ENCODE peak calls at places on chromosomes 12 and 14, in five cellular contexts. A is gastrocnemius medialis, I is ovary, Y is lung, G is A673. U is an unnamed sample.

GRCh38 chr14:69796797-69797500 is at the start of gene SLC10A1:
- DNase-seq in A (no peak), G (no peak), I (no peak), Y (no peak), U (no peak)

GRCh38 chr14:89986475-89986874 is 30.7 kb downstream of the TDP1 start:
- DNase-seq in Y (no peak), A (no peak), I (no peak), G (no peak), U (no peak)

GRCh38 chr12:124837958-124838803 is 25.5 kb downstream of the SCARB1 start:
- DNase-seq in Y (peak; percentile 34), G (peak; percentile 63), A (peak; percentile 95), I (peak; percentile 91), U (peak; percentile 93)

GRCh38 chr12:87827638-87828264 is 201.4 kb downstream of the C12orf50 start:
- DNase-seq in A (no peak), I (no peak), Y (no peak), G (peak; percentile 45), U (no peak)

GRCh38 chr14:32602699-32603098 is 273.6 kb downstream of the AKAP6 start:
- DNase-seq in I (no peak), G (no peak), Y (no peak), A (no peak), U (no peak)

GRCh38 chr12:99259040-99259934 is 388.3 kb upstream of the GARIN6 start:
- DNase-seq in Y (no peak), A (no peak), I (no peak), G (peak; percentile 81), U (no peak)

GRCh38 chr12:117457189-117457588 is 95.8 kb upstream of the NOS1 start:
- DNase-seq in Y (no peak), G (no peak), I (no peak), A (peak; percentile 58), U (no peak)

GRCh38 chr14:94748667-94749347 is 21.1 kb downstream of the GSC start:
- DNase-seq in G (peak; percentile 44), I (no peak), Y (no peak), A (no peak), U (no peak)

GRCh38 chr12:95548056-95548538 is 3.2 kb downstream of the USP44 start:
- DNase-seq in I (peak; percentile 46), G (peak; percentile 53), Y (peak; percentile 30), A (no peak), U (no peak)

GRCh38 chr12:84375472-84375871 is 537.1 kb downstream of the SLC6A15 start:
- DNase-seq in I (no peak), A (no peak), Y (no peak), G (no peak), U (no peak)

GRCh38 chr14:93962701-93963601 is 13.4 kb downstream of the ASB2 start:
- DNase-seq in G (no peak), A (peak; percentile 86), I (no peak), Y (no peak), U (peak; percentile 80)

GRCh38 chr14:53023325-53023724 is 72.5 kb upstream of the FERMT2 start:
- DNase-seq in Y (no peak), G (no peak), I (no peak), A (no peak), U (no peak)

GRCh38 chr12:119006749-119007148 is 25.4 kb downstream of the SRRM4 start:
- DNase-seq in Y (no peak), G (no peak), A (no peak), I (no peak), U (no peak)

GRCh38 chr14:61537567-61538463 is 157.5 kb upstream of the HIF1A start:
- DNase-seq in A (no peak), I (no peak), Y (peak; percentile 73), G (no peak), U (no peak)

GRCh38 chr12:87303396-87304012 is 725.7 kb downstream of the C12orf50 start:
- DNase-seq in I (no peak), A (no peak), Y (no peak), G (no peak), U (no peak)

GRCh38 chr12:6872073-6873048 is 742 bp downstream of the SPSB2 start:
- DNase-seq in G (peak; percentile 90), Y (peak; percentile 82), I (peak; percentile 89), A (peak; percentile 76), U (peak; percentile 86)

GRCh38 chr12:102993537-102993936 is 36.1 kb downstream of the ASCL1 start:
- DNase-seq in G (no peak), I (no peak), Y (no peak), A (no peak), U (no peak)

GRCh38 chr14:96145116-96145864 is 59.3 kb upstream of the BDKRB2 start:
- DNase-seq in Y (no peak), A (no peak), I (no peak), G (no peak), U (no peak)

GRCh38 chr12:4037747-4038312 is 164.6 kb upstream of the PARP11 start:
- DNase-seq in I (peak; percentile 43), G (peak; percentile 43), Y (peak; percentile 54), A (peak; percentile 17), U (no peak)

GRCh38 chr14:35416108-35416750 is 11.7 kb upstream of the NFKBIA start:
- DNase-seq in I (no peak), G (no peak), A (no peak), Y (no peak), U (no peak)

GRCh38 chr14:35549551-35549950 is 15.6 kb downstream of the INSM2 start:
- DNase-seq in G (no peak), I (no peak), A (no peak), Y (no peak), U (no peak)

GRCh38 chr12:121451931-121452330 is 52.0 kb downstream of the RNF34 start:
- DNase-seq in A (no peak), Y (no peak), G (no peak), I (no peak), U (no peak)

GRCh38 chr14:103126873-103127304 is 3.6 kb downstream of the TNFAIP2 start:
- DNase-seq in G (peak; percentile 45), Y (peak; percentile 55), I (peak; percentile 61), A (peak; percentile 79), U (peak; percentile 85)

GRCh38 chr12:54386781-54387467 is 2.4 kb upstream of the ZNF385A start:
- DNase-seq in A (no peak), Y (no peak), I (no peak), G (no peak), U (no peak)
- H3K4me3 ChIP-seq in A (no peak overlapping the region), Y (no peak overlapping the region), I (no peak overlapping the region), G (no peak overlapping the region), U (peak overlapping the region; percentile 67)

GRCh38 chr12:132921685-132922084 is 34.3 kb upstream of the CHFR start:
- DNase-seq in A (no peak), G (no peak), Y (no peak), I (no peak), U (no peak)
- H3K9me3 ChIP-seq in A (peaks cover 87% of the 10 kb centered on the region), G (peaks cover 73% of the 10 kb centered on the region), Y (peaks cover 46% of the 10 kb centered on the region), I (peaks cover 10% of the 10 kb centered on the region), U (peaks cover 98% of the 10 kb centered on the region)

GRCh38 chr14:50044040-50044651 is 72.2 kb downstream of the VCPKMT start:
- DNase-seq in G (no peak), Y (no peak), I (no peak), A (no peak), U (no peak)
- H3K4me1 ChIP-seq in G (no peaks in the 10 kb centered on the region), Y (peaks cover 4% of the 10 kb centered on the region), I (no peaks in the 10 kb centered on the region), A (peaks cover 24% of the 10 kb centered on the region), U (no peaks in the 10 kb centered on the region)

GRCh38 chr12:92105676-92106075 is 40.0 kb downstream of the BTG1 start:
- DNase-seq in I (no peak), Y (no peak), G (no peak), A (no peak), U (no peak)

GRCh38 chr12:92108651-92109050 is 37.0 kb downstream of the BTG1 start:
- DNase-seq in Y (no peak), I (peak; percentile 39), G (peak; percentile 79), A (no peak), U (no peak)

GRCh38 chr12:92107621-92108131 is 38.0 kb downstream of the BTG1 start:
- DNase-seq in Y (no peak), I (no peak), A (no peak), G (no peak), U (no peak)

GRCh38 chr12:92105110-92105509 is 40.5 kb downstream of the BTG1 start:
- DNase-seq in G (no peak), A (no peak), Y (no peak), I (no peak), U (no peak)

GRCh38 chr12:92107094-92107493 is 38.6 kb downstream of the BTG1 start:
- DNase-seq in I (no peak), A (no peak), G (no peak), Y (no peak), U (no peak)
- H3K4me3 ChIP-seq in I (no peak overlapping the region), A (no peak overlapping the region), G (no peak overlapping the region), Y (no peak overlapping the region), U (no peak overlapping the region)

U was measured in psoas muscle.